ENCODE peak calls at places on chromosomes 5 and 9, in seven cellular contexts. R is stimulated activated CD4-positive, alpha-beta T cell treated with anti-CD3 and anti-CD28 coated beads, Interleukin-2, amount 100 ng/mL, for 48 hours; V is CD4-positive, alpha-beta T cell; L is progenitor cell of endocrine pancreas; X is GM23248; J is erythroblast; F is LoVo. U is an unnamed sample.

GRCh38 chr9:27467486-27467885 is 56.6 kb upstream of the IFNK start:
- DNase-seq in L (no peak), R (no peak), F (no peak), X (no peak), V (no peak), J (no peak), U (no peak)

GRCh38 chr9:75065513-75065912 is 22.4 kb downstream of the NMRK1 start:
- DNase-seq in L (no peak), V (no peak), J (no peak), F (no peak), R (no peak), X (peak; percentile 13), U (no peak)

GRCh38 chr9:19201899-19202891 is 28.3 kb upstream of the DENND4C start:
- DNase-seq in L (peak; percentile 34), F (peak; percentile 86), J (no peak), X (no peak), V (no peak), R (no peak), U (no peak)

GRCh38 chr9:130181645-130182044 is 9.4 kb downstream of the NCS1 start:
- DNase-seq in R (no peak), J (peak; percentile 53), V (no peak), F (no peak), L (no peak), X (no peak), U (no peak)

GRCh38 chr5:135491552-135492318 is 39.6 kb upstream of the TIFAB start:
- DNase-seq in F (no peak), V (no peak), J (peak; percentile 19), L (peak; percentile 41), R (no peak), X (no peak), U (no peak)

GRCh38 chr9:113219972-113220371 is 1.1 kb downstream of the FKBP15 start:
- DNase-seq in J (peak; percentile 50), L (no peak), X (peak; percentile 72), R (peak; percentile 3), V (no peak), F (no peak), U (no peak)

GRCh38 chr9:72635197-72635596 is 113.8 kb downstream of the TMC1 start:
- DNase-seq in J (peak; percentile 10), R (no peak), X (peak; percentile 12), F (no peak), L (no peak), V (no peak), U (no peak)

GRCh38 chr9:75131700-75132099 is 43.4 kb downstream of the OSTF1 start:
- DNase-seq in L (no peak), V (no peak), X (no peak), R (no peak), F (no peak), J (no peak), U (no peak)